ENCODE peak calls at places on chromosomes 4 and X, in four cellular contexts. J is sigmoid colon, P is ovary, I is SK-N-SH. M is an unnamed sample.
A peak's percentile ranks its signal among the peaks of the same experiment; 100 is the strongest.

GRCh38 chr4:5888222-5888701 is 4.6 kb downstream of the CRMP1 start:
- DNase-seq in I (peak; percentile 92), J (no peak), P (no peak), M (peak; percentile 96)

GRCh38 chr4:99414401-99414800 is 20.7 kb downstream of the ADH7 start:
- DNase-seq in J (no peak), P (no peak), I (no peak), M (no peak)

GRCh38 chr4:97558204-97558804 is 585.0 kb downstream of the STPG2 start:
- DNase-seq in I (no peak), J (no peak), P (no peak), M (peak; percentile 10)

GRCh38 chr4:41744572-41745291 is 3.8 kb downstream of the PHOX2B start:
- DNase-seq in P (no peak), I (no peak), J (no peak), M (peak; percentile 39)

GRCh38 chr4:98694076-98694475 is 35.7 kb upstream of the TSPAN5 start:
- DNase-seq in J (no peak), P (no peak), I (no peak), M (no peak)

GRCh38 chr4:8228319-8229250 is 29.5 kb downstream of the SH3TC1 start:
- DNase-seq in I (no peak), J (peak; percentile 86), P (peak; percentile 83), M (no peak)

GRCh38 chr4:25535278-25535677 is 120.4 kb upstream of the SLC34A2 start:
- DNase-seq in J (no peak), I (no peak), P (no peak), M (no peak)

GRCh38 chr4:173883821-173884220 is 353.8 kb upstream of the HAND2 start:
- DNase-seq in I (no peak), P (no peak), J (no peak), M (no peak)

GRCh38 chr4:104732766-104733165 is 238.1 kb upstream of the CXXC4 start:
- DNase-seq in J (no peak), P (no peak), I (no peak), M (no peak)

GRCh38 chrX:15336023-15336413 is 695 bp upstream of the PIGA start:
- DNase-seq in I (peak; percentile 44), P (no peak), J (no peak), M (peak; percentile 36)

GRCh38 chr4:16187455-16187854 is 38.8 kb downstream of the TAPT1 start:
- DNase-seq in I (no peak), P (no peak), J (no peak), M (no peak)

GRCh38 chr4:186724048-186724860 is 598 bp upstream of the FAT1 start:
- DNase-seq in I (peak; percentile 60), J (peak; percentile 80), P (peak; percentile 55), M (peak; percentile 89)

GRCh38 chr4:187017156-187017555 is 293.5 kb upstream of the FAT1 start:
- DNase-seq in I (no peak), J (no peak), P (no peak), M (no peak)

GRCh38 chr4:190020790-190021717 is 6.0 kb downstream of the FRG2 start:
- DNase-seq in P (no peak), J (peak; percentile 62), I (peak; percentile 82), M (peak; percentile 94)

GRCh38 chr4:86493460-86493859 is 100.7 kb upstream of the PTPN13 start:
- DNase-seq in I (no peak), J (no peak), P (no peak), M (no peak)

GRCh38 chr4:6561706-6562371 is 13.2 kb upstream of the MAN2B2 start:
- DNase-seq in P (no peak), J (no peak), I (no peak), M (peak; percentile 63)

GRCh38 chr4:89754531-89754930 is 82.4 kb downstream of the SNCA start:
- DNase-seq in P (no peak), J (no peak), I (no peak), M (no peak)

DNA sequence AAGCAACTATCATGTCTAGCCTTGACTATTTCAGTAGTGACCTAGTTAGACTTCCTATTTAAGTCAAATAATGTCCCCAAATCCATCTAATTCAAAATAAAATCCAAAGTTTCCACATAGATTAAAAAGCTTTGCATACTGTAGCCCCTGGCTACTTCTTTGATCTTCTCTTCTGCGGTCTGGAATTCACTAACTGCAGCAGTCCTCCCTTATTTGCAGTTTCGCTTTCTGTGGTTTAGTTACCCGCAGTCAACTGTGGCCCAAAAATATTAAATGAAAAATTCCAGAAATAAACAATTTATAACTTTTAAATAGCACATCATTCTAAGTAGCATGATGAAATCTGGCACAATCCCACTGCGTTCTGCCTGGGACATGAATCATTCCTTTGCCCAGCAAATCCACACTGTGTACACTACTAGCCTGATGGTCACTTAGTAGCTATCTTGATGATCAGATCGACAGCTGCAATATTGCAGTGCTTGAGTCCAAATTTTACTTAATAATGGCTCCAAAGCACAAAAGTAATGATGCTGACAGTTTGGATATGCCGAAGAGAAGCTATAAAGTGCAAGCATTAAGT is 86.7 kb upstream of the NPNT start:
- DNase-seq in J (no peak), I (peak; percentile 13), P (no peak), M (no peak)
- H3K4me3 ChIP-seq in J (no peak overlapping the region), I (peak overlapping the region; percentile 47), P (no peak overlapping the region), M (no peak overlapping the region)

GRCh38 chrX:106802063-106802387 is 448 bp upstream of the TBC1D8B start:
- DNase-seq in J (no peak), P (no peak), I (no peak), M (no peak)
- H3K27me3 ChIP-seq in J (no peaks in the 10 kb centered on the region), P (no peaks in the 10 kb centered on the region), I (peaks cover 58% of the 10 kb centered on the region), M (peaks cover 26% of the 10 kb centered on the region)

GRCh38 chrX:153784325-153784967 is 3.6 kb downstream of the SRPK3 start:
- DNase-seq in I (no peak), P (no peak), J (no peak), M (no peak)
- H3K36me3 ChIP-seq in I (peaks cover 6% of the 10 kb centered on the region), P (no peaks in the 10 kb centered on the region), J (no peaks in the 10 kb centered on the region), M (no peaks in the 10 kb centered on the region)

GRCh38 chrX:65407157-65407626 is 127.4 kb downstream of the LAS1L start:
- DNase-seq in J (no peak), I (no peak), P (no peak), M (peak; percentile 11)
- H3K4me3 ChIP-seq in J (no peak overlapping the region), I (no peak overlapping the region), P (no peak overlapping the region), M (peak overlapping the region; percentile 36)

DNA sequence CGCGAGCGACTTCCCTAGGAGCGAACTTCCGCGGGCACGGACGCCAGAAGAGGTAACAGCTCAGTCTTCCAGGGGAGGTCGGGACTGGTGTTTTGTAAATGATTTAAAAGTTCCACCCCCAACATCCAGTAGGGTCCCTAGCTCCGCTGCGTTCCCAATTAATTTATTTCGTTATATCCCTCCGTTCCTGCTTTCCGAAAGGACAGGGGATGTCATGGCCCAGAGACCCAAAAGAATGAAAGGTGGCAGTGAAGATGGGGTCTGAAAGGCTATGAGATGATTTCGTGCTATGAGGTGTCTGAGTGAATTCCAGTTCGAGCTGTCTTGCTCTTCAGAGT is 373 bp upstream of the SMIM43 start:
- DNase-seq in P (no peak), I (no peak), J (no peak), M (no peak)
- H3K27me3 ChIP-seq in P (no peaks in the 10 kb centered on the region), I (no peaks in the 10 kb centered on the region), J (peaks cover 34% of the 10 kb centered on the region), M (peaks cover 63% of the 10 kb centered on the region)

DNA sequence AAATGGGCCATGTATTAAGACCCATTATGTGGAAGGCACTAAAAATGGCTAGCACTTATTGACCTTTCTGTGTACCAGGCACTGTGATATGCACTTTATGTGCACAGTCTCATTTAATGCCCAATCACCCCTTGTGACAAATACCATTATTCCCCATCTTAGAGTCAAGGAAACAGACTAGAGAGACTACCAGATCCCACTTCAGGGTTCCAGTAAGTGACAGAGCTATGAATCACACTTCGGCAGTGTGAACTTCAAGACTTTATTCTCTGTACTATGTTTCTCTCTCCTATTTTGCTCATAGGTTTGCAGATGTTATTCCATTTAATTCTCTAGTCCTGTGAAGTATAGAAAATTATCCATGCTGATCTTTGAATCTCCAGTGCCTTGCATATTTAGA is 107.0 kb downstream of the NFKB1 start:
- DNase-seq in P (no peak), J (no peak), I (no peak), M (no peak)
- H3K36me3 ChIP-seq in P (no peaks in the 10 kb centered on the region), J (peaks cover 40% of the 10 kb centered on the region), I (peaks cover 82% of the 10 kb centered on the region), M (no peaks in the 10 kb centered on the region)